ENCODE peak calls at places on chromosomes 11 and 22, in eight cellular contexts. One of them, this sample, is unnamed.

GRCh38 chr11:6402061-6402470 is 11.8 kb downstream of the SMPD1 start:
- DNase-seq in NCI-H1930: no peak
- DNase-seq in nucleus accumbens: no peak
- DNase-seq in neural crest cell: no peak
- DNase-seq in LoVo: no peak
- DNase-seq in HFFc6: no peak
- DNase-seq in GDM1: no peak
- DNase-seq in foreskin fibroblast: no peak
- DNase-seq in this sample: no peak

GRCh38 chr11:32034149-32034548 is 56.7 kb upstream of the RCN1 start:
- DNase-seq in GDM1: no peak
- DNase-seq in LoVo: no peak
- DNase-seq in HFFc6: peak
- DNase-seq in neural crest cell: no peak
- DNase-seq in NCI-H1930: no peak
- DNase-seq in foreskin fibroblast: peak
- DNase-seq in nucleus accumbens: no peak
- DNase-seq in this sample: no peak

GRCh38 chr22:23566716-23567475 is 13.2 kb downstream of the IGLL1 start:
- DNase-seq in GDM1: no peak
- DNase-seq in HFFc6: no peak
- DNase-seq in NCI-H1930: no peak
- DNase-seq in nucleus accumbens: no peak
- DNase-seq in neural crest cell: no peak
- DNase-seq in foreskin fibroblast: no peak
- DNase-seq in LoVo: no peak
- DNase-seq in this sample: no peak

GRCh38 chr11:111465400-111465799 is 46.8 kb downstream of the BTG4 start:
- DNase-seq in NCI-H1930: no peak
- DNase-seq in nucleus accumbens: no peak
- DNase-seq in neural crest cell: no peak
- DNase-seq in HFFc6: peak
- DNase-seq in foreskin fibroblast: peak
- DNase-seq in LoVo: no peak
- DNase-seq in GDM1: no peak
- DNase-seq in this sample: no peak

GRCh38 chr11:111944139-111944538 is 7.0 kb downstream of the DIXDC1 start:
- DNase-seq in GDM1: no peak
- DNase-seq in HFFc6: peak
- DNase-seq in LoVo: no peak
- DNase-seq in neural crest cell: no peak
- DNase-seq in nucleus accumbens: no peak
- DNase-seq in NCI-H1930: no peak
- DNase-seq in foreskin fibroblast: peak
- DNase-seq in this sample: no peak

GRCh38 chr22:25602924-25603323 is 38.4 kb downstream of the GRK3 start:
- DNase-seq in GDM1: no peak
- DNase-seq in foreskin fibroblast: no peak
- DNase-seq in nucleus accumbens: no peak
- DNase-seq in LoVo: no peak
- DNase-seq in HFFc6: no peak
- DNase-seq in NCI-H1930: no peak
- DNase-seq in neural crest cell: no peak
- DNase-seq in this sample: no peak

GRCh38 chr11:68004551-68005335 is 846 bp upstream of the UNC93B1 start:
- DNase-seq in NCI-H1930: no peak
- DNase-seq in nucleus accumbens: peak
- DNase-seq in HFFc6: no peak
- DNase-seq in GDM1: no peak
- DNase-seq in foreskin fibroblast: no peak
- DNase-seq in neural crest cell: no peak
- DNase-seq in LoVo: no peak
- DNase-seq in this sample: no peak

GRCh38 chr11:70713988-70714665 is 315.8 kb downstream of the CTTN start:
- DNase-seq in neural crest cell: no peak
- DNase-seq in foreskin fibroblast: no peak
- DNase-seq in HFFc6: no peak
- DNase-seq in nucleus accumbens: no peak
- DNase-seq in NCI-H1930: no peak
- DNase-seq in GDM1: no peak
- DNase-seq in LoVo: no peak
- DNase-seq in this sample: no peak

This sample was measured in SK-N-DZ.